ENCODE peak calls at places on chromosome 6, in five cellular contexts. L is mammary epithelial cell, Z is cardiac muscle cell, X is lung, S is brain microvascular endothelial cell. V is an unnamed sample.

GRCh38 chr6:100267721-100268123 is 197.0 kb downstream of the SIM1 start:
- DNase-seq in L (no peak), Z (no peak), X (no peak), S (peak; percentile 27), V (no peak)

GRCh38 chr6:111555041-111555440 is 50.6 kb downstream of the TRAF3IP2 start:
- DNase-seq in L (no peak), Z (peak; percentile 32), X (no peak), S (no peak), V (no peak)

GRCh38 chr6:156699017-156699421 is 78.2 kb upstream of the ARID1B start:
- DNase-seq in L (peak; percentile 94), Z (peak; percentile 61), X (no peak), S (peak; percentile 79), V (no peak)

GRCh38 chr6:31365864-31366263 is 8.9 kb upstream of the HLA-B start:
- DNase-seq in L (no peak), Z (no peak), X (no peak), S (no peak), V (no peak)

GRCh38 chr6:68226460-68226859 is 408.6 kb upstream of the ADGRB3 start:
- DNase-seq in L (no peak), Z (peak; percentile 61), X (no peak), S (no peak), V (peak; percentile 64)

GRCh38 chr6:135675862-135676261 is 175.6 kb upstream of the PDE7B start:
- DNase-seq in L (peak; percentile 3), Z (peak; percentile 54), X (no peak), S (peak; percentile 60), V (peak; percentile 74)

GRCh38 chr6:37920667-37921066 is 101.1 kb downstream of the ZFAND3 start:
- DNase-seq in L (peak; percentile 21), Z (no peak), X (no peak), S (no peak), V (no peak)

GRCh38 chr6:112018619-112019416 is 35.1 kb upstream of the CCN6 start:
- DNase-seq in L (no peak), Z (peak; percentile 51), X (no peak), S (peak; percentile 42), V (no peak)

GRCh38 chr6:7086488-7086887 is 21.3 kb upstream of the RREB1 start:
- DNase-seq in L (no peak), Z (peak; percentile 46), X (peak; percentile 30), S (no peak), V (no peak)

GRCh38 chr6:161443868-161444267 is 170.0 kb upstream of the AGPAT4 start:
- DNase-seq in L (no peak), Z (no peak), X (no peak), S (no peak), V (peak; percentile 21)

GRCh38 chr6:53529324-53530036 is 15.4 kb downstream of the GCLC start:
- DNase-seq in L (no peak), Z (no peak), X (no peak), S (no peak), V (no peak)

GRCh38 chr6:83221886-83222479 is 28.8 kb downstream of the RWDD2A start:
- DNase-seq in L (peak; percentile 25), Z (peak; percentile 67), X (no peak), S (no peak), V (peak; percentile 82)

GRCh38 chr6:116536216-116536621 is 9.3 kb downstream of the TRAPPC3L start:
- DNase-seq in L (peak; percentile 89), Z (peak; percentile 76), X (no peak), S (peak; percentile 60), V (peak; percentile 75)

GRCh38 chr6:148272084-148272483 is 70.6 kb upstream of the SASH1 start:
- DNase-seq in L (peak; percentile 19), Z (peak; percentile 90), X (no peak), S (peak; percentile 92), V (peak; percentile 75)

GRCh38 chr6:100593522-100593921 is 128.8 kb upstream of the SIM1 start:
- DNase-seq in L (no peak), Z (no peak), X (no peak), S (no peak), V (peak; percentile 64)

GRCh38 chr6:103122766-103123601 is 1729.5 kb downstream of the GRIK2 start:
- DNase-seq in L (peak; percentile 25), Z (peak; percentile 29), X (peak; percentile 64), S (peak; percentile 40), V (peak; percentile 87)

GRCh38 chr6:87762116-87762515 is 60.1 kb upstream of the AKIRIN2 start:
- DNase-seq in L (no peak), Z (peak; percentile 22), X (no peak), S (no peak), V (no peak)

GRCh38 chr6:16543491-16543890 is 217.8 kb downstream of the ATXN1 start:
- DNase-seq in L (no peak), Z (no peak), X (no peak), S (no peak), V (no peak)

GRCh38 chr6:14738497-14738896 is 507.4 kb upstream of the JARID2 start:
- DNase-seq in L (no peak), Z (no peak), X (no peak), S (no peak), V (no peak)

GRCh38 chr6:69835414-69836179 is 30.8 kb upstream of the COL19A1 start:
- DNase-seq in L (peak; percentile 37), Z (peak; percentile 87), X (no peak), S (peak; percentile 77), V (peak; percentile 73)

GRCh38 chr6:121510568-121511177 is 75.2 kb downstream of the GJA1 start:
- DNase-seq in L (peak; percentile 60), Z (peak; percentile 32), X (no peak), S (no peak), V (no peak)

GRCh38 chr6:157638779-157639178 is 184.3 kb upstream of the SNX9 start:
- DNase-seq in L (no peak), Z (no peak), X (no peak), S (no peak), V (no peak)

GRCh38 chr6:101208152-101208551 is 185.4 kb upstream of the GRIK2 start:
- DNase-seq in L (no peak), Z (no peak), X (no peak), S (no peak), V (no peak)

GRCh38 chr6:28981833-28982475 is 23.2 kb downstream of the ZNF311 start:
- DNase-seq in L (peak; percentile 91), Z (peak; percentile 93), X (peak; percentile 85), S (peak; percentile 90), V (peak; percentile 90)

GRCh38 chr6:72740135-72740534 is 118.3 kb downstream of the KCNQ5 start:
- DNase-seq in L (no peak), Z (no peak), X (no peak), S (peak; percentile 20), V (no peak)

GRCh38 chr6:32796848-32797776 is 19.7 kb downstream of the HLA-DOB start:
- DNase-seq in L (peak; percentile 54), Z (peak; percentile 75), X (peak; percentile 76), S (peak; percentile 47), V (peak; percentile 78)

GRCh38 chr6:140921366-140922226 is 1211.1 kb upstream of the GJE1 start:
- DNase-seq in L (peak; percentile 89), Z (peak; percentile 87), X (no peak), S (peak; percentile 64), V (peak; percentile 84)

GRCh38 chr6:68559716-68560115 is 75.4 kb upstream of the ADGRB3 start:
- DNase-seq in L (no peak), Z (no peak), X (no peak), S (no peak), V (peak; percentile 91)

GRCh38 chr6:134309227-134309626 is 8.7 kb downstream of the SGK1 start:
- DNase-seq in L (no peak), Z (no peak), X (no peak), S (no peak), V (no peak)

GRCh38 chr6:84709121-84709520 is 55.3 kb downstream of the TBX18 start:
- DNase-seq in L (no peak), Z (no peak), X (no peak), S (no peak), V (peak; percentile 7)

GRCh38 chr6:70524721-70525286 is 41.9 kb upstream of the SDHAF4 start:
- DNase-seq in L (no peak), Z (peak; percentile 2), X (no peak), S (no peak), V (peak; percentile 2)

GRCh38 chr6:110042670-110043296 is 64.7 kb downstream of the GPR6 start:
- DNase-seq in L (no peak), Z (no peak), X (peak; percentile 14), S (no peak), V (no peak)

GRCh38 chr6:2097464-2097863 is 147.9 kb downstream of the GMDS start:
- DNase-seq in L (no peak), Z (no peak), X (no peak), S (no peak), V (no peak)

GRCh38 chr6:34226731-34227586 is 9.7 kb upstream of the HMGA1 start:
- DNase-seq in L (no peak), Z (no peak), X (no peak), S (no peak), V (no peak)
- H3K27ac ChIP-seq in L (no peak overlapping the region), Z (peak overlapping the region; percentile 29), X (no peak overlapping the region), S (no peak overlapping the region), V (no peak overlapping the region)

GRCh38 chr6:40587240-40588069 is at the start of gene LRFN2:
- DNase-seq in L (peak; percentile 70), Z (peak; percentile 81), X (peak; percentile 70), S (peak; percentile 45), V (peak; percentile 93)

GRCh38 chr6:40588480-40588879 is 1.3 kb upstream of the LRFN2 start:
- DNase-seq in L (no peak), Z (no peak), X (no peak), S (no peak), V (no peak)

GRCh38 chr6:40586369-40586768 is 795 bp downstream of the LRFN2 start:
- DNase-seq in L (no peak), Z (no peak), X (no peak), S (no peak), V (peak; percentile 37)

GRCh38 chr6:40586800-40587201 is 363 bp downstream of the LRFN2 start:
- DNase-seq in L (no peak), Z (no peak), X (no peak), S (no peak), V (peak; percentile 46)

GRCh38 chr6:40588070-40588384 is 863 bp upstream of the LRFN2 start:
- DNase-seq in L (no peak), Z (no peak), X (no peak), S (no peak), V (no peak)
- H3K4me3 ChIP-seq in L (no peak overlapping the region), Z (peak overlapping the region; percentile 39), X (no peak overlapping the region), S (no peak overlapping the region), V (peak overlapping the region; percentile 90)

DNA sequence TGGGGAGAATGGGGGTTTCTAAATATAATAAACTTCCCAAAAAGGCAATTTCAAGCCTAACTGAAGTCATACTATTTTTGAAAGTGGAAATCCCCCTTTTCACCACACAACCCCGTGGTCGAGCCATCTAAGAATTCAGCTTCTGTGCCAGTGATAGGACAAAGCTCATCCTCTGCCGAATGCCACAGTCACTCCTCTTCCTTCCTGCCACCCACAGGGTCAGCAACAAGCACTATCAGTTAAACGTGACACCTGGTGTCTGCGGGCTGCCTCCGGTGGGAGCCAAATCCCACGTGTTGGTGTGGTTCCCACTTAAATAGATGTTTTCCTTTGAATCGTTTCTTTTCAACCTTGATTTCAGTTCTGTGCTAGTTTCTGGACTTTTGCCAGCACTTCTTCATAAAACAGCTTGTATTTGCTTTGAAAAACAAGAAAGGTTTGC is 60.7 kb downstream of the TNFAIP3 start:
- DNase-seq in L (peak; percentile 23), Z (peak; percentile 35), X (no peak), S (peak; percentile 14), V (peak; percentile 15)
- H3K27ac ChIP-seq in L (no peak overlapping the region), Z (no peak overlapping the region), X (no peak overlapping the region), S (no peak overlapping the region), V (no peak overlapping the region)

DNA sequence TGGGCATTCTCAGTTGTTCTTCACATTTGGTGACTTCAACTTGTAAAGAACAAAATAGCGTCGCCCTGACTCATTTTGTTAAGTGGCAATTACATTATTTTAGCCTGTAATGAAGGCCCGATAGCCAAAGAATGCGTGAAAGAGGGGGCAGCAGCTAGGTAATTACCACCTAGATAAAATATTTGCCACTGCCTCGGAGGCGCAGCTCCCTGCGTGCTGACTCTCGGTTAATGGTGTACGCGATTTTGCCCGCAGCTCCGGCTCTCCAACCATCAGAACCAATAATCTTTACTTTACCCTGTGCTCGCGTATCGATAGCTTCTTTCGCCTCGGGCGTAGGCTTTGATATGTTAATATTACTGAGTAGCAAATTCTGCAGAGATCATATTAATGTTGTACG is 8.7 kb downstream of the TFAP2D start:
- DNase-seq in L (no peak), Z (no peak), X (no peak), S (no peak), V (no peak)
- H3K4me3 ChIP-seq in L (no peak overlapping the region), Z (no peak overlapping the region), X (no peak overlapping the region), S (no peak overlapping the region), V (no peak overlapping the region)